ENCODE peak calls at places on chromosome X, in seven cellular contexts. W is GM04503; N is effector memory CD4-positive, alpha-beta T cell; D is activated CD8-positive, alpha-beta memory T cell treated with anti-CD3 and anti-CD28 coated beads, Interleukin-2, amount 50 U/mL, for 4 hours; K is H4; A is progenitor cell of endocrine pancreas; I is stimulated activated CD8-positive, alpha-beta memory T cell treated with anti-CD3 and anti-CD28 coated beads, Interleukin-4, amount 100 ng/mL, for 24 hours. U is an unnamed sample.

GRCh38 chrX:153765138-153766079 is 1.4 kb downstream of the PLXNB3 start:
- DNase-seq in A (no peak), D (no peak), I (no peak), W (no peak), N (no peak), K (no peak), U (peak)

GRCh38 chrX:123835661-123836371 is 24.0 kb upstream of the XIAP start:
- DNase-seq in D (no peak), N (no peak), K (peak), A (no peak), W (peak), I (no peak), U (no peak)

GRCh38 chrX:13418126-13419091 is 98.6 kb upstream of the ATXN3L start:
- DNase-seq in A (no peak), I (no peak), K (no peak), N (no peak), W (peak), D (no peak), U (no peak)

GRCh38 chrX:8364369-8365141 is 100.1 kb upstream of the VCX3B start:
- DNase-seq in W (no peak), D (no peak), A (no peak), K (peak), I (no peak), N (no peak), U (no peak)

GRCh38 chrX:25206761-25207160 is 191.0 kb upstream of the ARX start:
- DNase-seq in N (no peak), D (no peak), A (no peak), I (no peak), K (peak), W (peak), U (no peak)

GRCh38 chrX:96480081-96480480 is 204.6 kb upstream of the DIAPH2 start:
- DNase-seq in K (no peak), N (no peak), D (no peak), I (no peak), W (no peak), A (no peak), U (no peak)

GRCh38 chrX:10167573-10167972 is 10.8 kb downstream of the CLCN4 start:
- DNase-seq in A (no peak), W (no peak), K (no peak), D (no peak), N (no peak), I (no peak), U (no peak)

GRCh38 chrX:154819771-154820341 is 14.6 kb upstream of the MPP1 start:
- DNase-seq in D (no peak), I (no peak), N (no peak), K (no peak), A (no peak), W (no peak), U (no peak)

GRCh38 chrX:125205084-125205917 is 114.4 kb upstream of the TEX13C start:
- DNase-seq in I (no peak), A (peak), K (peak), W (no peak), D (no peak), N (no peak), U (peak)